ENCODE peak calls at places on chromosome X, in nine cellular contexts. One of them, this sample, is unnamed.

GRCh38 chrX:139187738-139188137 is 342.8 kb upstream of the F9 start:
- DNase-seq in activated T-cell treated with anti-CD3 and anti-CD28 coated beads for 1 hour: no peak
- DNase-seq in endothelial cell: no peak
- DNase-seq in psoas muscle: no peak
- DNase-seq in upper lobe of left lung: no peak
- DNase-seq in neural crest cell: no peak
- DNase-seq in neuronal stem cell: no peak
- DNase-seq in HCT116: no peak
- DNase-seq in mammary epithelial cell: no peak
- DNase-seq in this sample: no peak

GRCh38 chrX:2389324-2389723 is 111.5 kb downstream of the DHRSX start:
- DNase-seq in endothelial cell: no peak
- DNase-seq in HCT116: no peak
- DNase-seq in psoas muscle: no peak
- DNase-seq in mammary epithelial cell: no peak
- DNase-seq in activated T-cell treated with anti-CD3 and anti-CD28 coated beads for 1 hour: no peak
- DNase-seq in upper lobe of left lung: no peak
- DNase-seq in neural crest cell: no peak
- DNase-seq in neuronal stem cell: no peak
- DNase-seq in this sample: no peak

GRCh38 chrX:63746278-63746677 is 38.7 kb downstream of the ARHGEF9 start:
- DNase-seq in HCT116: no peak
- DNase-seq in activated T-cell treated with anti-CD3 and anti-CD28 coated beads for 1 hour: no peak
- DNase-seq in psoas muscle: no peak
- DNase-seq in mammary epithelial cell: peak
- DNase-seq in neural crest cell: no peak
- DNase-seq in endothelial cell: no peak
- DNase-seq in upper lobe of left lung: no peak
- DNase-seq in neuronal stem cell: no peak
- DNase-seq in this sample: peak

GRCh38 chrX:71871367-71871766 is 39.3 kb upstream of the NHSL2 start:
- DNase-seq in activated T-cell treated with anti-CD3 and anti-CD28 coated beads for 1 hour: no peak
- DNase-seq in psoas muscle: no peak
- DNase-seq in upper lobe of left lung: no peak
- DNase-seq in mammary epithelial cell: peak
- DNase-seq in HCT116: no peak
- DNase-seq in endothelial cell: no peak
- DNase-seq in neuronal stem cell: no peak
- DNase-seq in neural crest cell: no peak
- DNase-seq in this sample: no peak

GRCh38 chrX:56764975-56765791 is 36.1 kb downstream of the NBDY start:
- DNase-seq in neuronal stem cell: no peak
- DNase-seq in endothelial cell: no peak
- DNase-seq in HCT116: no peak
- DNase-seq in upper lobe of left lung: no peak
- DNase-seq in activated T-cell treated with anti-CD3 and anti-CD28 coated beads for 1 hour: no peak
- DNase-seq in mammary epithelial cell: no peak
- DNase-seq in neural crest cell: no peak
- DNase-seq in psoas muscle: peak
- DNase-seq in this sample: no peak

GRCh38 chrX:154017766-154018517 is 1.8 kb downstream of the IRAK1 start:
- DNase-seq in activated T-cell treated with anti-CD3 and anti-CD28 coated beads for 1 hour: no peak
- DNase-seq in psoas muscle: no peak
- DNase-seq in neural crest cell: no peak
- DNase-seq in HCT116: no peak
- DNase-seq in endothelial cell: no peak
- DNase-seq in upper lobe of left lung: peak
- DNase-seq in mammary epithelial cell: no peak
- DNase-seq in neuronal stem cell: no peak
- DNase-seq in this sample: no peak

GRCh38 chrX:48071986-48072605 is 656 bp upstream of the ZNF630 start:
- DNase-seq in endothelial cell: no peak
- DNase-seq in neural crest cell: no peak
- DNase-seq in upper lobe of left lung: no peak
- DNase-seq in mammary epithelial cell: no peak
- DNase-seq in activated T-cell treated with anti-CD3 and anti-CD28 coated beads for 1 hour: no peak
- DNase-seq in psoas muscle: no peak
- DNase-seq in neuronal stem cell: no peak
- DNase-seq in HCT116: no peak
- DNase-seq in this sample: no peak

GRCh38 chrX:53682885-53683555 is 3.5 kb downstream of the HUWE1 start:
- DNase-seq in mammary epithelial cell: peak
- DNase-seq in neuronal stem cell: no peak
- DNase-seq in upper lobe of left lung: no peak
- DNase-seq in endothelial cell: peak
- DNase-seq in activated T-cell treated with anti-CD3 and anti-CD28 coated beads for 1 hour: no peak
- DNase-seq in psoas muscle: no peak
- DNase-seq in neural crest cell: peak
- DNase-seq in HCT116: no peak
- DNase-seq in this sample: peak

GRCh38 chrX:149185087-149185486 is 320.0 kb downstream of the IDS start:
- DNase-seq in neuronal stem cell: no peak
- DNase-seq in HCT116: no peak
- DNase-seq in psoas muscle: no peak
- DNase-seq in endothelial cell: no peak
- DNase-seq in neural crest cell: no peak
- DNase-seq in activated T-cell treated with anti-CD3 and anti-CD28 coated beads for 1 hour: no peak
- DNase-seq in upper lobe of left lung: no peak
- DNase-seq in mammary epithelial cell: peak
- DNase-seq in this sample: no peak

GRCh38 chrX:133544105-133544504 is 128.8 kb upstream of the GPC4 start:
- DNase-seq in neural crest cell: no peak
- DNase-seq in upper lobe of left lung: no peak
- DNase-seq in activated T-cell treated with anti-CD3 and anti-CD28 coated beads for 1 hour: no peak
- DNase-seq in endothelial cell: peak
- DNase-seq in neuronal stem cell: no peak
- DNase-seq in HCT116: peak
- DNase-seq in mammary epithelial cell: peak
- DNase-seq in psoas muscle: no peak
- DNase-seq in this sample: no peak

GRCh38 chrX:40867352-40867751 is 132.0 kb upstream of the MED14 start:
- DNase-seq in HCT116: peak
- DNase-seq in mammary epithelial cell: peak
- DNase-seq in endothelial cell: no peak
- DNase-seq in neural crest cell: no peak
- DNase-seq in neuronal stem cell: no peak
- DNase-seq in upper lobe of left lung: no peak
- DNase-seq in psoas muscle: no peak
- DNase-seq in activated T-cell treated with anti-CD3 and anti-CD28 coated beads for 1 hour: no peak
- DNase-seq in this sample: no peak

GRCh38 chrX:45769919-45770582 is 569.4 kb upstream of the DIPK2B start:
- DNase-seq in activated T-cell treated with anti-CD3 and anti-CD28 coated beads for 1 hour: no peak
- DNase-seq in HCT116: no peak
- DNase-seq in mammary epithelial cell: peak
- DNase-seq in upper lobe of left lung: peak
- DNase-seq in endothelial cell: no peak
- DNase-seq in psoas muscle: peak
- DNase-seq in neuronal stem cell: no peak
- DNase-seq in neural crest cell: peak
- DNase-seq in this sample: no peak

GRCh38 chrX:22314211-22314610 is 41.5 kb downstream of the CBLL2 start:
- DNase-seq in activated T-cell treated with anti-CD3 and anti-CD28 coated beads for 1 hour: no peak
- DNase-seq in HCT116: no peak
- DNase-seq in psoas muscle: no peak
- DNase-seq in endothelial cell: no peak
- DNase-seq in neural crest cell: no peak
- DNase-seq in mammary epithelial cell: peak
- DNase-seq in neuronal stem cell: no peak
- DNase-seq in upper lobe of left lung: no peak
- DNase-seq in this sample: no peak

GRCh38 chrX:130172127-130172834 is 519 bp downstream of the RAB33A start:
- DNase-seq in neural crest cell: no peak
- DNase-seq in activated T-cell treated with anti-CD3 and anti-CD28 coated beads for 1 hour: no peak
- DNase-seq in upper lobe of left lung: peak
- DNase-seq in endothelial cell: no peak
- DNase-seq in neuronal stem cell: no peak
- DNase-seq in psoas muscle: no peak
- DNase-seq in mammary epithelial cell: no peak
- DNase-seq in HCT116: no peak
- DNase-seq in this sample: no peak

GRCh38 chrX:115559672-115560071 is 1.3 kb upstream of the PLS3 start:
- DNase-seq in HCT116: no peak
- DNase-seq in upper lobe of left lung: no peak
- DNase-seq in neuronal stem cell: no peak
- DNase-seq in neural crest cell: no peak
- DNase-seq in psoas muscle: no peak
- DNase-seq in activated T-cell treated with anti-CD3 and anti-CD28 coated beads for 1 hour: no peak
- DNase-seq in mammary epithelial cell: no peak
- DNase-seq in endothelial cell: no peak
- DNase-seq in this sample: no peak

GRCh38 chrX:76802698-76803097 is 375.2 kb downstream of the MAGEE1 start:
- DNase-seq in neural crest cell: no peak
- DNase-seq in endothelial cell: no peak
- DNase-seq in psoas muscle: no peak
- DNase-seq in activated T-cell treated with anti-CD3 and anti-CD28 coated beads for 1 hour: no peak
- DNase-seq in neuronal stem cell: no peak
- DNase-seq in HCT116: no peak
- DNase-seq in upper lobe of left lung: no peak
- DNase-seq in mammary epithelial cell: peak
- DNase-seq in this sample: no peak

GRCh38 chrX:134478374-134478773 is 18.4 kb downstream of the HPRT1 start:
- DNase-seq in activated T-cell treated with anti-CD3 and anti-CD28 coated beads for 1 hour: no peak
- DNase-seq in neural crest cell: no peak
- DNase-seq in psoas muscle: no peak
- DNase-seq in neuronal stem cell: no peak
- DNase-seq in HCT116: no peak
- DNase-seq in upper lobe of left lung: no peak
- DNase-seq in endothelial cell: no peak
- DNase-seq in mammary epithelial cell: no peak
- DNase-seq in this sample: no peak

GRCh38 chrX:96436105-96436504 is 248.5 kb upstream of the DIAPH2 start:
- DNase-seq in neural crest cell: no peak
- DNase-seq in mammary epithelial cell: no peak
- DNase-seq in upper lobe of left lung: no peak
- DNase-seq in endothelial cell: no peak
- DNase-seq in neuronal stem cell: no peak
- DNase-seq in HCT116: no peak
- DNase-seq in psoas muscle: no peak
- DNase-seq in activated T-cell treated with anti-CD3 and anti-CD28 coated beads for 1 hour: no peak
- DNase-seq in this sample: no peak

GRCh38 chrX:49001521-49002090 is 458 bp downstream of the GRIPAP1 start:
- DNase-seq in HCT116: peak
- DNase-seq in neural crest cell: peak
- DNase-seq in activated T-cell treated with anti-CD3 and anti-CD28 coated beads for 1 hour: peak
- DNase-seq in mammary epithelial cell: peak
- DNase-seq in neuronal stem cell: peak
- DNase-seq in endothelial cell: peak
- DNase-seq in upper lobe of left lung: no peak
- DNase-seq in psoas muscle: no peak
- DNase-seq in this sample: peak

GRCh38 chrX:21985332-21985777 is 44.8 kb downstream of the SMS start:
- DNase-seq in neuronal stem cell: peak
- DNase-seq in endothelial cell: peak
- DNase-seq in mammary epithelial cell: peak
- DNase-seq in HCT116: peak
- DNase-seq in upper lobe of left lung: no peak
- DNase-seq in psoas muscle: no peak
- DNase-seq in activated T-cell treated with anti-CD3 and anti-CD28 coated beads for 1 hour: peak
- DNase-seq in neural crest cell: peak
- DNase-seq in this sample: peak

GRCh38 chrX:40055495-40055894 is 42.3 kb downstream of the BCOR start:
- DNase-seq in psoas muscle: no peak
- DNase-seq in endothelial cell: no peak
- DNase-seq in mammary epithelial cell: no peak
- DNase-seq in neural crest cell: no peak
- DNase-seq in HCT116: no peak
- DNase-seq in upper lobe of left lung: no peak
- DNase-seq in neuronal stem cell: no peak
- DNase-seq in activated T-cell treated with anti-CD3 and anti-CD28 coated beads for 1 hour: no peak
- DNase-seq in this sample: no peak

GRCh38 chrX:40285876-40286275 is 188.1 kb upstream of the BCOR start:
- DNase-seq in endothelial cell: no peak
- DNase-seq in upper lobe of left lung: no peak
- DNase-seq in psoas muscle: no peak
- DNase-seq in neuronal stem cell: no peak
- DNase-seq in neural crest cell: no peak
- DNase-seq in HCT116: no peak
- DNase-seq in activated T-cell treated with anti-CD3 and anti-CD28 coated beads for 1 hour: no peak
- DNase-seq in mammary epithelial cell: no peak
- DNase-seq in this sample: no peak

This sample was measured in stimulated activated CD4-positive, alpha-beta T cell treated with anti-CD3 and anti-CD28 coated beads, Interleukin-2, amount 100 ng/mL, for 48 hours.